ENCODE peak calls at places on chromosomes 16 and 17, in six cellular contexts. B, J, C, M, U and S are unnamed samples.

GRCh38 chr16:78396046-78396445 is 296.6 kb downstream of the WWOX start:
- DNase-seq in B (no peak), J (no peak), C (no peak), M (no peak), U (no peak), S (no peak)

GRCh38 chr17:35368086-35368824 is 5.2 kb downstream of the SLFN11 start:
- DNase-seq in M (peak), C (no peak), J (no peak), U (no peak), B (no peak), S (no peak)

GRCh38 chr17:61418433-61418832 is 18.8 kb downstream of the TBX2 start:
- DNase-seq in C (no peak), J (no peak), M (no peak), B (no peak), U (no peak), S (no peak)

GRCh38 chr16:51290410-51290809 is 139.3 kb upstream of the SALL1 start:
- DNase-seq in U (no peak), M (no peak), C (no peak), B (no peak), J (no peak), S (no peak)

GRCh38 chr17:14302421-14303099 is 1.7 kb downstream of the HS3ST3B1 start:
- DNase-seq in B (peak), U (peak), M (peak), C (peak), J (peak), S (peak)

GRCh38 chr16:19909750-19910322 is 25.2 kb upstream of the GPRC5B start:
- DNase-seq in U (no peak), J (no peak), C (no peak), B (no peak), M (no peak), S (no peak)

GRCh38 chr17:72588961-72589360 is 468.1 kb downstream of the SOX9 start:
- DNase-seq in J (no peak), C (peak), B (peak), M (no peak), U (peak), S (no peak)

GRCh38 chr17:49342575-49342936 is 19.5 kb downstream of the ZNF652 start:
- DNase-seq in J (no peak), M (no peak), U (no peak), B (no peak), C (no peak), S (no peak)

GRCh38 chr16:74771656-74772315 is 2.8 kb downstream of the FA2H start:
- DNase-seq in J (no peak), M (peak), U (no peak), C (no peak), B (no peak), S (no peak)

GRCh38 chr17:6546069-6546718 is 10.2 kb downstream of the PITPNM3 start:
- DNase-seq in U (no peak), J (no peak), M (no peak), C (no peak), B (no peak), S (no peak)

GRCh38 chr17:68734911-68735310 is 133.7 kb upstream of the FAM20A start:
- DNase-seq in J (no peak), B (no peak), U (no peak), M (no peak), C (no peak), S (no peak)

GRCh38 chr16:62050793-62051192 is 14.6 kb upstream of the CDH8 start:
- DNase-seq in U (no peak), B (no peak), J (no peak), C (no peak), M (no peak), S (no peak)

GRCh38 chr16:81738831-81739496 is 40.1 kb upstream of the PLCG2 start:
- DNase-seq in M (peak), B (no peak), U (peak), J (no peak), C (no peak), S (no peak)

GRCh38 chr17:66633322-66633965 is 201.5 kb upstream of the CACNG5 start:
- DNase-seq in B (no peak), U (no peak), C (no peak), M (no peak), J (no peak), S (no peak)

GRCh38 chr16:48613061-48613957 is 3.3 kb upstream of the N4BP1 start:
- DNase-seq in B (peak), C (no peak), M (no peak), J (peak), U (peak), S (no peak)

GRCh38 chr17:48715496-48716399 is 6.6 kb downstream of the PRAC1 start:
- DNase-seq in C (no peak), B (peak), M (no peak), J (no peak), U (no peak), S (no peak)

GRCh38 chr17:19513897-19514488 is 19.7 kb upstream of the SLC47A1 start:
- DNase-seq in B (peak), U (peak), M (peak), C (peak), J (peak), S (peak)

GRCh38 chr16:86924537-86924936 is 346.2 kb downstream of the FOXL1 start:
- DNase-seq in J (no peak), B (no peak), M (no peak), U (no peak), C (no peak), S (no peak)

GRCh38 chr16:5917436-5917835 is 819.8 kb upstream of the EEF2KMT start:
- DNase-seq in M (no peak), B (no peak), C (no peak), U (no peak), J (no peak), S (no peak)

GRCh38 chr16:85483424-85483823 is 129.7 kb upstream of the GSE1 start:
- DNase-seq in U (no peak), J (no peak), M (no peak), B (no peak), C (peak), S (no peak)

GRCh38 chr16:77812856-77813523 is 24.6 kb downstream of the VAT1L start:
- DNase-seq in B (no peak), J (no peak), U (no peak), C (no peak), M (no peak), S (no peak)

GRCh38 chr16:68257906-68258800 is 6.2 kb upstream of the SLC7A6 start:
- DNase-seq in C (no peak), M (no peak), B (peak), J (no peak), U (peak), S (peak)

GRCh38 chr17:75753514-75754377 is 11.2 kb downstream of the GALK1 start:
- DNase-seq in U (peak), J (peak), M (peak), B (no peak), C (peak), S (peak)

GRCh38 chr17:78148286-78149016 is 2.3 kb downstream of the C17orf99 start:
- DNase-seq in M (no peak), U (no peak), J (no peak), B (peak), C (no peak), S (no peak)

GRCh38 chr17:4986951-4987766 is at the start of gene CAMTA2:
- DNase-seq in J (peak), B (peak), C (peak), U (peak), M (peak), S (peak)

GRCh38 chr17:74156878-74157277 is 46.6 kb upstream of the RPL38 start:
- DNase-seq in B (no peak), C (no peak), U (no peak), J (no peak), M (no peak), S (no peak)

GRCh38 chr16:55713103-55713502 is 57.3 kb downstream of the SLC6A2 start:
- DNase-seq in M (no peak), U (no peak), J (no peak), C (no peak), B (no peak), S (no peak)

GRCh38 chr16:9092963-9093477 is 1.6 kb downstream of the HAPSTR1 start:
- DNase-seq in U (peak), M (peak), C (peak), B (no peak), J (peak), S (no peak)

GRCh38 chr17:72778161-72779151 is 314.0 kb downstream of the SLC39A11 start:
- DNase-seq in B (no peak), J (no peak), M (no peak), U (no peak), C (no peak), S (no peak)

GRCh38 chr17:6936370-6937028 is 59.4 kb upstream of the ALOX12 start:
- DNase-seq in J (no peak), B (no peak), C (no peak), U (peak), M (peak), S (no peak)

GRCh38 chr16:88923926-88924833 is 52.8 kb downstream of the CBFA2T3 start:
- DNase-seq in U (no peak), C (no peak), B (no peak), M (no peak), J (no peak), S (no peak)

GRCh38 chr16:47694543-47694942 is 233.4 kb downstream of the PHKB start:
- DNase-seq in B (no peak), C (no peak), J (no peak), U (no peak), M (no peak), S (no peak)

GRCh38 chr17:63773272-63774140 is at the start of gene CCDC47:
- DNase-seq in B (peak), J (peak), M (peak), C (peak), U (peak), S (peak)